ENCODE peak calls at places on chromosome 5, in four cellular contexts. One of them, this sample, is unnamed.

GRCh38 chr5:168282120-168282519 is 9.3 kb upstream of the WWC1 start:
- DNase-seq in upper lobe of right lung: peak; percentile 82
- DNase-seq in HCT116: no peak
- DNase-seq in psoas muscle: no peak
- DNase-seq in this sample: no peak

GRCh38 chr5:2370626-2371418 is 380.7 kb downstream of the IRX2 start:
- DNase-seq in upper lobe of right lung: no peak
- DNase-seq in HCT116: no peak
- DNase-seq in psoas muscle: no peak
- DNase-seq in this sample: no peak

GRCh38 chr5:107526263-107526937 is 144.3 kb downstream of the EFNA5 start:
- DNase-seq in upper lobe of right lung: no peak
- DNase-seq in HCT116: no peak
- DNase-seq in psoas muscle: no peak
- DNase-seq in this sample: peak; percentile 25

GRCh38 chr5:169701910-169702451 is 64.9 kb downstream of the DOCK2 start:
- DNase-seq in upper lobe of right lung: no peak
- DNase-seq in HCT116: no peak
- DNase-seq in psoas muscle: no peak
- DNase-seq in this sample: no peak

GRCh38 chr5:50301756-50302155 is 139.3 kb downstream of the EMB start:
- DNase-seq in upper lobe of right lung: no peak
- DNase-seq in HCT116: no peak
- DNase-seq in psoas muscle: no peak
- DNase-seq in this sample: no peak

GRCh38 chr5:145562931-145563330 is 272.2 kb downstream of the PRELID2 start:
- DNase-seq in upper lobe of right lung: no peak
- DNase-seq in HCT116: no peak
- DNase-seq in psoas muscle: no peak
- DNase-seq in this sample: peak; percentile 3

GRCh38 chr5:149938272-149938671 is 6.3 kb downstream of the PDE6A start:
- DNase-seq in upper lobe of right lung: no peak
- DNase-seq in HCT116: no peak
- DNase-seq in psoas muscle: peak; percentile 69
- DNase-seq in this sample: peak; percentile 88

GRCh38 chr5:78930742-78931141 is 54.4 kb downstream of the ARSB start:
- DNase-seq in upper lobe of right lung: no peak
- DNase-seq in HCT116: no peak
- DNase-seq in psoas muscle: no peak
- DNase-seq in this sample: peak; percentile 83

GRCh38 chr5:82351754-82352145 is 73.6 kb upstream of the RPS23 start:
- DNase-seq in upper lobe of right lung: no peak
- DNase-seq in HCT116: peak; percentile 61
- DNase-seq in psoas muscle: no peak
- DNase-seq in this sample: peak; percentile 70

GRCh38 chr5:36870399-36871040 is 6.0 kb upstream of the NIPBL start:
- DNase-seq in upper lobe of right lung: no peak
- DNase-seq in HCT116: peak; percentile 68
- DNase-seq in psoas muscle: no peak
- DNase-seq in this sample: no peak

GRCh38 chr5:168987540-168988300 is 313.2 kb downstream of the SLIT3 start:
- DNase-seq in upper lobe of right lung: peak; percentile 76
- DNase-seq in HCT116: peak; percentile 32
- DNase-seq in psoas muscle: peak; percentile 70
- DNase-seq in this sample: peak; percentile 71

GRCh38 chr5:120159155-120159554 is 304.9 kb upstream of the PRR16 start:
- DNase-seq in upper lobe of right lung: no peak
- DNase-seq in HCT116: no peak
- DNase-seq in psoas muscle: no peak
- DNase-seq in this sample: no peak

GRCh38 chr5:135038829-135039525 is 4.9 kb upstream of the PITX1 start:
- DNase-seq in upper lobe of right lung: no peak
- DNase-seq in HCT116: no peak
- DNase-seq in psoas muscle: no peak
- DNase-seq in this sample: no peak

GRCh38 chr5:135038202-135038828 is 4.3 kb upstream of the PITX1 start:
- DNase-seq in upper lobe of right lung: no peak
- DNase-seq in HCT116: no peak
- DNase-seq in psoas muscle: peak; percentile 16
- DNase-seq in this sample: no peak

GRCh38 chr5:135041145-135041587 is 7.1 kb upstream of the PITX1 start:
- DNase-seq in upper lobe of right lung: no peak
- DNase-seq in HCT116: no peak
- DNase-seq in psoas muscle: peak; percentile 15
- DNase-seq in this sample: no peak

GRCh38 chr5:135040331-135041144 is 6.5 kb upstream of the PITX1 start:
- DNase-seq in upper lobe of right lung: no peak
- DNase-seq in HCT116: no peak
- DNase-seq in psoas muscle: peak; percentile 48
- DNase-seq in this sample: no peak

DNA sequence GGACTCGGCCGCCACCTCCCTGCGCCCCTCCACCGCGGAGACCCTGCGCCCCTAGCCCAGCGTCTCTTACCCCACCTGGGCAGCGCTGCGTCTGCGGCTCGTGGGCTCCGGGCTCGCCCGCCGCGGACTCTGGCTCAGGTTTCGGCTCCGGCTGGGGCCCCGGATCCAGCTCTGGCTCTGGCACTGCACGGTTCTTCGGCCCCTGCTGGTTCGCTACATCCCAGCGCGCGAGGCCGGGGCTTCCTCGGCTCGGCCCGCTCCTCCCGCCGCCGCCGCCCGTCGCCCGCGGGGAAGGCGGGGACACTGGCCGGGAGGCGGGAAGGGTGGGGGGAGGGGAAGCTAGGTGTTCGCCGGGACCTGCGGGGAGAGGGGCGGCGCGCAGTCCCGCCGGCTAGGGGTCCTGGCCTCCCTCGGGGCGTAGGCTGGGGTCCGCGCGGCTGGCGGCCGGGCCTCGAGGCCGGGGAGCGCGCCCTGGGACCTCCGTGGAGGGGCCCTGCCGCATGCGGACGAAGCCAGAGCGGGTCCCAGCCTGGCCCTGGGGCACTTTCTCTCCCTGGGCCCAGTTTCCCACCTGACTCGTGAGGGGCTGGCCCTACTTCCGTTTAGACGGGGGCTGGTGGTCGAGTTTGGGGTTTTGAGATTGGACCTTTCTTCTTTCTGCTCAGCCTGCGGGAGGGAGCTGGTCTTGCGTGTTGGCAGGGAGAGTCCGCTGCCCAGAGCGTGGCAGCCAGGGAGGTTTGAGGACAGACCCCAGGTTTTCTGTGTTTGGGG is 5.7 kb upstream of the PITX1 start:
- DNase-seq in upper lobe of right lung: no peak
- DNase-seq in HCT116: no peak
- DNase-seq in psoas muscle: peak; percentile 65
- DNase-seq in this sample: no peak
- H3K27me3 ChIP-seq in upper lobe of right lung: peaks cover 96% of the 10 kb centered on the region
- H3K27me3 ChIP-seq in HCT116: peaks cover 2% of the 10 kb centered on the region
- H3K27me3 ChIP-seq in psoas muscle: peaks cover 7% of the 10 kb centered on the region
- H3K27me3 ChIP-seq in this sample: peaks cover 92% of the 10 kb centered on the region

GRCh38 chr5:109885205-109885604 is 195.5 kb downstream of the MAN2A1 start:
- DNase-seq in upper lobe of right lung: peak; percentile 60
- DNase-seq in HCT116: no peak
- DNase-seq in psoas muscle: no peak
- DNase-seq in this sample: no peak
- TF ChIP-seq CTCF in upper lobe of right lung: no peak
- TF ChIP-seq CTCF in HCT116: no peak
- TF ChIP-seq CTCF in psoas muscle: no peak
- TF ChIP-seq CTCF in this sample: no peak

GRCh38 chr5:171315925-171316257 is 6.8 kb downstream of the TLX3 start:
- DNase-seq in upper lobe of right lung: peak; percentile 39
- DNase-seq in HCT116: no peak
- DNase-seq in psoas muscle: no peak
- DNase-seq in this sample: no peak
- H3K27me3 ChIP-seq in upper lobe of right lung: peaks cover 99% of the 10 kb centered on the region
- H3K27me3 ChIP-seq in HCT116: no peaks in the 10 kb centered on the region
- H3K27me3 ChIP-seq in psoas muscle: peaks cover 62% of the 10 kb centered on the region
- H3K27me3 ChIP-seq in this sample: peaks cover 94% of the 10 kb centered on the region

GRCh38 chr5:178589180-178590140 is 733 bp downstream of the COL23A1 start:
- DNase-seq in upper lobe of right lung: peak; percentile 73
- DNase-seq in HCT116: no peak
- DNase-seq in psoas muscle: peak; percentile 68
- DNase-seq in this sample: no peak
- TF ChIP-seq CTCF in upper lobe of right lung: no peak
- TF ChIP-seq CTCF in HCT116: no peak
- TF ChIP-seq CTCF in psoas muscle: peak; percentile 28
- TF ChIP-seq CTCF in this sample: no peak

DNA sequence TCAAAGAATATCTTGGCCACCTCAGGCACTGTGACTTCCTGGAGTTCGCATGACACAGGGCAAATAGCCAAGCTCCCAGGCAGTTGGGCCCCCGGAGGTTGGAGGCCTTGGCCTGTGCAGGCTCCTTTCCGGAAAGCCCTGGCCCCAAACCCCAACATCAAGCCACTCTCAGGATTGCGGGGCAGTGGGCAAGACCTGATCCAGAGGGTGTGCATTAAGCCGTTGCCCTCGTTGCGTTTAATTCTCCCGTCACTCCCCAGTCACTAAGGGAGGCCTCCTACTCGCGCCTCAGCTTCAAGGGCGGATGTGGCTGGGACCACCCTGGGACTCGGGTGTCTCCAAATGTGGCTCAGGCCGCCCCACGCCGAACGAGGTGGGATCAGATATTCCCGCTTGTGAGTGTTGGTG is 60.1 kb downstream of the TMEM174 start:
- DNase-seq in upper lobe of right lung: no peak
- DNase-seq in HCT116: no peak
- DNase-seq in psoas muscle: no peak
- DNase-seq in this sample: no peak
- H3K27me3 ChIP-seq in upper lobe of right lung: peaks cover 93% of the 10 kb centered on the region
- H3K27me3 ChIP-seq in HCT116: no peaks in the 10 kb centered on the region
- H3K27me3 ChIP-seq in psoas muscle: peaks cover 10% of the 10 kb centered on the region
- H3K27me3 ChIP-seq in this sample: no peaks in the 10 kb centered on the region

GRCh38 chr5:146646441-146646840 is 130.5 kb upstream of the GPR151 start:
- DNase-seq in upper lobe of right lung: no peak
- DNase-seq in HCT116: no peak
- DNase-seq in psoas muscle: no peak
- DNase-seq in this sample: no peak
- TF ChIP-seq CTCF in upper lobe of right lung: no peak
- TF ChIP-seq CTCF in HCT116: peak; percentile 13
- TF ChIP-seq CTCF in psoas muscle: no peak
- TF ChIP-seq CTCF in this sample: no peak

DNA sequence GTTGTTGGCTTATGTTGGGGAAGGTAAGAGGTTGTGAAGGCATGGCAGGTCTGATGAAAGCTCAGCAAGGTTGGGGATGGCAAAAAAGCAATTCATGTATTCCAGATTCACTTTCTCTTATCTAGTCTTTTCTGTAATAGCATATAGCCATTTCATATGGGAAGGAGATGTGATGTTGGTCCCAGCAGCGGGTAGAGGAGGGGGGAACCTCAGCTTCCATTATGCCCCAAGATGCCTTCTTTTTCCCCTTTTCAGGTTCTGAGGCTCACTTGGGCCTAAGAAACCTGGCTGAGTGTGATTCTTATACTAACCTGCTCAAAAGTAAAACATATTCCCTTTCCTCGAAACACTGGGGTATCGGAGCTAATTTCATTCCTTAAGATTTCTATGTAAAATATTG is 201.6 kb downstream of the MEF2C start:
- DNase-seq in upper lobe of right lung: no peak
- DNase-seq in HCT116: no peak
- DNase-seq in psoas muscle: no peak
- DNase-seq in this sample: no peak
- H3K27me3 ChIP-seq in upper lobe of right lung: peaks cover 99% of the 10 kb centered on the region
- H3K27me3 ChIP-seq in HCT116: no peaks in the 10 kb centered on the region
- H3K27me3 ChIP-seq in psoas muscle: peaks cover 46% of the 10 kb centered on the region
- H3K27me3 ChIP-seq in this sample: peaks cover 97% of the 10 kb centered on the region

GRCh38 chr5:110343616-110344015 is 382.9 kb downstream of the TMEM232 start:
- DNase-seq in upper lobe of right lung: no peak
- DNase-seq in HCT116: no peak
- DNase-seq in psoas muscle: no peak
- DNase-seq in this sample: no peak
- TF ChIP-seq CTCF in upper lobe of right lung: no peak
- TF ChIP-seq CTCF in HCT116: no peak
- TF ChIP-seq CTCF in psoas muscle: no peak
- TF ChIP-seq CTCF in this sample: no peak